ENCODE peak calls at places on chromosome 20, in four cellular contexts. One of them, this sample, is unnamed.

GRCh38 chr20:50750145-50750671 is 18.8 kb downstream of the PARD6B start:
- DNase-seq in K562: no peak
- DNase-seq in WTC11: no peak
- DNase-seq in H1: no peak
- DNase-seq in this sample: no peak

GRCh38 chr20:41259309-41259708 is 58.2 kb downstream of the ZHX3 start:
- DNase-seq in WTC11: no peak
- DNase-seq in H1: no peak
- DNase-seq in K562: no peak
- DNase-seq in this sample: no peak

GRCh38 chr20:19661717-19662637 is 96.1 kb upstream of the RIN2 start:
- DNase-seq in K562: peak
- DNase-seq in H1: peak
- DNase-seq in WTC11: peak
- DNase-seq in this sample: peak

GRCh38 chr20:36214684-36215256 is 21.5 kb upstream of the AAR2 start:
- DNase-seq in K562: peak
- DNase-seq in H1: no peak
- DNase-seq in WTC11: peak
- DNase-seq in this sample: peak

GRCh38 chr20:58818585-58819285 is 32.0 kb downstream of the GNAS-AS1 start:
- DNase-seq in WTC11: no peak
- DNase-seq in K562: no peak
- DNase-seq in H1: no peak
- DNase-seq in this sample: no peak

GRCh38 chr20:41734506-41734945 is 116.3 kb upstream of the CHD6 start:
- DNase-seq in WTC11: peak
- DNase-seq in K562: peak
- DNase-seq in H1: peak
- DNase-seq in this sample: peak

GRCh38 chr20:25540273-25540672 is 45.1 kb downstream of the NINL start:
- DNase-seq in WTC11: peak
- DNase-seq in K562: no peak
- DNase-seq in H1: no peak
- DNase-seq in this sample: no peak

GRCh38 chr20:50788045-50788867 is 6.6 kb upstream of the BCAS4 start:
- DNase-seq in WTC11: no peak
- DNase-seq in K562: no peak
- DNase-seq in H1: no peak
- DNase-seq in this sample: peak

GRCh38 chr20:58985656-58986055 is 4.6 kb downstream of the NELFCD start:
- DNase-seq in WTC11: no peak
- DNase-seq in H1: no peak
- DNase-seq in K562: no peak
- DNase-seq in this sample: no peak

GRCh38 chr20:38685271-38685670 is 39.0 kb upstream of the SLC32A1 start:
- DNase-seq in K562: no peak
- DNase-seq in H1: no peak
- DNase-seq in WTC11: no peak
- DNase-seq in this sample: no peak

GRCh38 chr20:25360631-25361286 is 29.9 kb downstream of the ABHD12 start:
- DNase-seq in K562: no peak
- DNase-seq in WTC11: no peak
- DNase-seq in H1: no peak
- DNase-seq in this sample: peak

GRCh38 chr20:6094038-6094437 is 28.8 kb downstream of the FERMT1 start:
- DNase-seq in WTC11: no peak
- DNase-seq in K562: no peak
- DNase-seq in H1: no peak
- DNase-seq in this sample: no peak

GRCh38 chr20:5000263-5001173 is 792 bp downstream of the SLC23A2 start:
- DNase-seq in H1: no peak
- DNase-seq in WTC11: peak
- DNase-seq in K562: peak
- DNase-seq in this sample: peak

GRCh38 chr20:37202267-37202943 is 23.1 kb upstream of the MROH8 start:
- DNase-seq in H1: peak
- DNase-seq in K562: peak
- DNase-seq in WTC11: peak
- DNase-seq in this sample: peak

GRCh38 chr20:57980526-57980925 is 247.9 kb downstream of the ANKRD60 start:
- DNase-seq in WTC11: no peak
- DNase-seq in H1: no peak
- DNase-seq in K562: no peak
- DNase-seq in this sample: no peak

GRCh38 chr20:48804300-48804980 is 23.4 kb downstream of the PREX1 start:
- DNase-seq in WTC11: no peak
- DNase-seq in H1: no peak
- DNase-seq in K562: no peak
- DNase-seq in this sample: no peak

GRCh38 chr20:16128538-16129106 is 444.6 kb downstream of the KIF16B start:
- DNase-seq in WTC11: no peak
- DNase-seq in H1: no peak
- DNase-seq in K562: no peak
- DNase-seq in this sample: no peak

GRCh38 chr20:25178563-25179438 is 16.7 kb upstream of the ENTPD6 start:
- DNase-seq in WTC11: no peak
- DNase-seq in H1: no peak
- DNase-seq in K562: peak
- DNase-seq in this sample: peak

GRCh38 chr20:46219920-46220319 is 88.4 kb downstream of the CDH22 start:
- DNase-seq in WTC11: no peak
- DNase-seq in K562: no peak
- DNase-seq in H1: no peak
- DNase-seq in this sample: no peak

GRCh38 chr20:49045440-49046086 is 549 bp upstream of the CSE1L start:
- DNase-seq in K562: peak
- DNase-seq in H1: no peak
- DNase-seq in WTC11: peak
- DNase-seq in this sample: peak

GRCh38 chr20:1478566-1478965 is 11.9 kb upstream of the NSFL1C start:
- DNase-seq in WTC11: no peak
- DNase-seq in H1: no peak
- DNase-seq in K562: no peak
- DNase-seq in this sample: no peak

GRCh38 chr20:3654326-3655031 is 8.7 kb downstream of the GFRA4 start:
- DNase-seq in WTC11: no peak
- DNase-seq in K562: no peak
- DNase-seq in H1: no peak
- DNase-seq in this sample: peak
- TF ChIP-seq TEAD4 in WTC11: no peak
- TF ChIP-seq TEAD4 in K562: no peak
- TF ChIP-seq TEAD4 in H1: no peak
- TF ChIP-seq TEAD4 in this sample: no peak

GRCh38 chr20:62602550-62602949 is 39.8 kb upstream of the SLCO4A1 start:
- DNase-seq in H1: no peak
- DNase-seq in K562: peak
- DNase-seq in WTC11: no peak
- DNase-seq in this sample: no peak
- TF ChIP-seq TEAD4 in H1: no peak
- TF ChIP-seq TEAD4 in K562: no peak
- TF ChIP-seq TEAD4 in WTC11: no peak
- TF ChIP-seq TEAD4 in this sample: no peak

GRCh38 chr20:32580970-32581838 is 3.9 kb downstream of the NOL4L start:
- DNase-seq in WTC11: no peak
- DNase-seq in H1: no peak
- DNase-seq in K562: peak
- DNase-seq in this sample: peak
- TF ChIP-seq TEAD4 in WTC11: no peak
- TF ChIP-seq TEAD4 in H1: no peak
- TF ChIP-seq TEAD4 in K562: no peak
- TF ChIP-seq TEAD4 in this sample: no peak

GRCh38 chr20:23225407-23226060 is 125.1 kb upstream of the NXT1 start:
- DNase-seq in WTC11: no peak
- DNase-seq in H1: no peak
- DNase-seq in K562: no peak
- DNase-seq in this sample: no peak
- TF ChIP-seq TEAD4 in WTC11: no peak
- TF ChIP-seq TEAD4 in H1: no peak
- TF ChIP-seq TEAD4 in K562: no peak
- TF ChIP-seq TEAD4 in this sample: no peak

GRCh38 chr20:61954276-61955021 is 111.2 kb downstream of the TAF4 start:
- DNase-seq in WTC11: no peak
- DNase-seq in H1: no peak
- DNase-seq in K562: peak
- DNase-seq in this sample: no peak
- TF ChIP-seq TEAD4 in WTC11: no peak
- TF ChIP-seq TEAD4 in H1: no peak
- TF ChIP-seq TEAD4 in K562: no peak
- TF ChIP-seq TEAD4 in this sample: no peak

GRCh38 chr20:10706460-10706811 is 32.6 kb upstream of the JAG1 start:
- DNase-seq in WTC11: no peak
- DNase-seq in H1: no peak
- DNase-seq in K562: no peak
- DNase-seq in this sample: no peak

GRCh38 chr20:10705801-10706459 is 32.1 kb upstream of the JAG1 start:
- DNase-seq in H1: no peak
- DNase-seq in K562: no peak
- DNase-seq in WTC11: no peak
- DNase-seq in this sample: no peak

GRCh38 chr20:10708342-10709185 is 34.8 kb upstream of the JAG1 start:
- DNase-seq in K562: no peak
- DNase-seq in H1: no peak
- DNase-seq in WTC11: no peak
- DNase-seq in this sample: no peak

GRCh38 chr20:10707791-10708190 is 34.0 kb upstream of the JAG1 start:
- DNase-seq in H1: no peak
- DNase-seq in K562: no peak
- DNase-seq in WTC11: no peak
- DNase-seq in this sample: no peak

GRCh38 chr20:10707070-10707469 is 33.3 kb upstream of the JAG1 start:
- DNase-seq in WTC11: no peak
- DNase-seq in H1: no peak
- DNase-seq in K562: no peak
- DNase-seq in this sample: no peak
- TF ChIP-seq TEAD4 in WTC11: no peak
- TF ChIP-seq TEAD4 in H1: no peak
- TF ChIP-seq TEAD4 in K562: no peak
- TF ChIP-seq TEAD4 in this sample: no peak

GRCh38 chr20:39853664-39854063 is 835.4 kb downstream of the MAFB start:
- DNase-seq in H1: peak
- DNase-seq in WTC11: peak
- DNase-seq in K562: no peak
- DNase-seq in this sample: no peak
- TF ChIP-seq TEAD4 in H1: peak
- TF ChIP-seq TEAD4 in WTC11: no peak
- TF ChIP-seq TEAD4 in K562: no peak
- TF ChIP-seq TEAD4 in this sample: no peak

GRCh38 chr20:53399131-53399530 is 194.5 kb downstream of the ZNF217 start:
- DNase-seq in H1: no peak
- DNase-seq in K562: no peak
- DNase-seq in WTC11: no peak
- DNase-seq in this sample: no peak
- TF ChIP-seq TEAD4 in H1: no peak
- TF ChIP-seq TEAD4 in K562: no peak
- TF ChIP-seq TEAD4 in WTC11: no peak
- TF ChIP-seq TEAD4 in this sample: no peak

GRCh38 chr20:20683020-20683419 is 29.4 kb downstream of the RALGAPA2 start:
- DNase-seq in WTC11: no peak
- DNase-seq in H1: no peak
- DNase-seq in K562: no peak
- DNase-seq in this sample: no peak

GRCh38 chr20:20683922-20684321 is 28.5 kb downstream of the RALGAPA2 start:
- DNase-seq in H1: no peak
- DNase-seq in WTC11: no peak
- DNase-seq in K562: no peak
- DNase-seq in this sample: no peak

GRCh38 chr20:20679306-20679705 is 33.1 kb downstream of the RALGAPA2 start:
- DNase-seq in WTC11: no peak
- DNase-seq in H1: no peak
- DNase-seq in K562: no peak
- DNase-seq in this sample: no peak

GRCh38 chr20:20683481-20683880 is 29.0 kb downstream of the RALGAPA2 start:
- DNase-seq in H1: no peak
- DNase-seq in K562: no peak
- DNase-seq in WTC11: no peak
- DNase-seq in this sample: no peak

GRCh38 chr20:20680991-20681508 is 31.4 kb downstream of the RALGAPA2 start:
- DNase-seq in H1: no peak
- DNase-seq in K562: no peak
- DNase-seq in WTC11: no peak
- DNase-seq in this sample: no peak
- TF ChIP-seq TEAD4 in H1: no peak
- TF ChIP-seq TEAD4 in K562: no peak
- TF ChIP-seq TEAD4 in WTC11: no peak
- TF ChIP-seq TEAD4 in this sample: no peak

This sample was measured in SK-N-SH.